ENCODE peak calls at places on chromosomes 12 and 14, in four cellular contexts. R, N, M and C are unnamed samples.

GRCh38 chr12:48969160-48969771 is 2.3 kb downstream of the WNT10B start:
- DNase-seq in R (no peak), N (no peak), M (no peak), C (no peak)

GRCh38 chr14:91243098-91243483 is 1.4 kb downstream of the GPR68 start:
- DNase-seq in R (no peak), N (no peak), M (no peak), C (no peak)

GRCh38 chr14:68464716-68465115 is 328.2 kb downstream of the ZFP36L1 start:
- DNase-seq in R (peak; percentile 88), N (no peak), M (no peak), C (no peak)

GRCh38 chr14:68874746-68875155 is 81.9 kb upstream of the ZFP36L1 start:
- DNase-seq in R (no peak), N (no peak), M (no peak), C (no peak)

GRCh38 chr12:95731519-95731958 is 59.0 kb downstream of the NTN4 start:
- DNase-seq in R (no peak), N (no peak), M (no peak), C (no peak)

GRCh38 chr14:69318901-69319475 is 59.0 kb downstream of the GALNT16 start:
- DNase-seq in R (no peak), N (no peak), M (no peak), C (no peak)

GRCh38 chr12:95963104-95963503 is 20.0 kb downstream of the AMDHD1 start:
- DNase-seq in R (no peak), N (no peak), M (no peak), C (no peak)

GRCh38 chr14:52650774-52651173 is 44.6 kb downstream of the ERO1A start:
- DNase-seq in R (no peak), N (no peak), M (no peak), C (peak; percentile 56)

GRCh38 chr12:43742106-43742505 is 16.5 kb downstream of the PUS7L start:
- DNase-seq in R (peak; percentile 93), N (peak; percentile 80), M (no peak), C (no peak)

GRCh38 chr14:75928587-75929230 is 53.1 kb downstream of the TGFB3 start:
- DNase-seq in R (no peak), N (peak; percentile 30), M (no peak), C (no peak)

GRCh38 chr14:79254069-79254775 is 957.1 kb downstream of the DIO2 start:
- DNase-seq in R (peak; percentile 75), N (peak; percentile 10), M (no peak), C (no peak)

GRCh38 chr12:131803995-131804521 is 24.1 kb upstream of the MMP17 start:
- DNase-seq in R (peak; percentile 76), N (peak; percentile 65), M (no peak), C (no peak)

GRCh38 chr12:52903855-52904508 is 894 bp downstream of the KRT8 start:
- DNase-seq in R (peak; percentile 67), N (peak; percentile 73), M (peak; percentile 71), C (peak; percentile 48)

GRCh38 chr12:124174406-124174805 is 120.5 kb upstream of the RFLNA start:
- DNase-seq in R (peak; percentile 71), N (peak; percentile 58), M (no peak), C (no peak)

GRCh38 chr12:49298160-49298559 is 3.2 kb downstream of the PRPH start:
- DNase-seq in R (no peak), N (no peak), M (no peak), C (no peak)

DNA sequence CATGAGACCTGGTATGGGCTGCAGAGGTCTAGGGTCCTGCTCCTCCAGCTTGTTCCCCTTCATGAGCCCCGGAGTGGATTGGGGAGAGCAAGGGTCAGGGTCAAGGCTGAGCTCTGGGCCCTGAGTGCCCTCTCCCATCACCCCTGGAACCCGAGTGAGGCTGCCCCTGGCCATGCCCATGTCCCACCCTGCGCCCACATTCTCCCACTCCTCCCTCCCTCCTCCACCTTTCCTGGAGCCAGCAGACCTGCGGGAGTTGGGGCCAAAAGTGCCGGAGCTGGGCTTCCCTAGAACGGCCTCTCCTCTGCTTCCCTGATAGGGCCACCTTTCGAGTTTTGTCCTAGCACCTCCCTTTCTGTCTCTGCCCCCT is 597 bp downstream of the SCNN1A start:
- DNase-seq in R (no peak), N (no peak), M (no peak), C (no peak)
- H3K4me1 ChIP-seq in R (peaks cover 20% of the 10 kb centered on the region), N (peaks cover 13% of the 10 kb centered on the region), M (peaks cover 70% of the 10 kb centered on the region), C (peaks cover 11% of the 10 kb centered on the region)

GRCh38 chr14:29741909-29742401 is 185.7 kb downstream of the PRKD1 start:
- DNase-seq in R (peak; percentile 87), N (peak; percentile 81), M (no peak), C (no peak)
- H3K4me3 ChIP-seq in R (no peak overlapping the region), N (no peak overlapping the region), M (no peak overlapping the region), C (no peak overlapping the region)

DNA sequence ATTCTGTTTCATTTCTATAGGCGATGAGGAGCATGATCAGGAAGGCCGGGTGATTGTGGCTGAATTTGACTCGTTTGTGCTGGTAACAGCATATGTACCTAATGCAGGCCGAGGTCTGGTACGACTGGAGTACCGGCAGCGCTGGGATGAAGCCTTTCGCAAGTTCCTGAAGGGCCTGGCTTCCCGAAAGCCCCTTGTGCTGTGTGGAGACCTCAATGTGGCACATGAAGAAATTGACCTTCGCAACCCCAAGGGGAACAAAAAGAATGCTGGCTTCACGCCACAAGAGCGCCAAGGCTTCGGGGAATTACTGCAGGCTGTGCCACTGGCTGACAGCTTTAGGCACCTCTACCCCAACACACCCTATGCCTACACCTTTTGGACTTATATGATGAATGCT is 1.9 kb downstream of the APEX1 start:
- DNase-seq in R (no peak), N (no peak), M (no peak), C (no peak)
- H3K36me3 ChIP-seq in R (peaks cover 17% of the 10 kb centered on the region), N (peaks cover 20% of the 10 kb centered on the region), M (peaks cover 51% of the 10 kb centered on the region), C (peaks cover 39% of the 10 kb centered on the region)

DNA sequence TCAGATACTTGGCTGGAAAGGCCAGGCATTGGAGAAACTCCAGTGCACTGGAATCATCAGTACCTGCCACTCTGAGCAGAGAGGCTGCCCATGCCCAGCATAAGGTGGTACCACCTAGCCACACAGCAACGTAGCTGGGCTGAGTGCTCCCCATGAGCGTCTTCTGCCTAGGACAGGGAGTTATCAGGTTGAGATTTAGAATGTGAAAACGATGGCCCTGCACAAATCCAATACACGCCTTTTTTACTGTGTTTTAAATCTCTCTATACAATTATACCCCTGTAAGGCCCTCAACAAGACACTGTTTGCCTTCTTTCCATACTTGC is 66.7 kb upstream of the PTGR2 start:
- DNase-seq in R (no peak), N (no peak), M (no peak), C (no peak)
- H3K4me1 ChIP-seq in R (peaks cover 41% of the 10 kb centered on the region), N (peaks cover 45% of the 10 kb centered on the region), M (peaks cover 72% of the 10 kb centered on the region), C (peaks cover 37% of the 10 kb centered on the region)